ENCODE peak calls at places on chromosomes 3 and 15, in ten cellular contexts. One of them, this sample, is unnamed.

GRCh38 chr3:79846148-79846933 is 78.5 kb upstream of the ROBO1 start:
- DNase-seq in MM.1S: no peak
- DNase-seq in WTC11: peak; percentile 40
- DNase-seq in RWPE1: no peak
- DNase-seq in GM20000: peak; percentile 5
- DNase-seq in fibroblast of mammary gland: no peak
- DNase-seq in IMR-90: no peak
- DNase-seq in thyroid gland: no peak
- DNase-seq in mucosa of descending colon: no peak
- DNase-seq in progenitor cell of endocrine pancreas: no peak
- DNase-seq in this sample: no peak

GRCh38 chr15:69862540-69862939 is 235.2 kb downstream of the TLE3 start:
- DNase-seq in thyroid gland: no peak
- DNase-seq in RWPE1: no peak
- DNase-seq in MM.1S: no peak
- DNase-seq in mucosa of descending colon: no peak
- DNase-seq in fibroblast of mammary gland: no peak
- DNase-seq in WTC11: no peak
- DNase-seq in IMR-90: peak; percentile 84
- DNase-seq in GM20000: no peak
- DNase-seq in progenitor cell of endocrine pancreas: no peak
- DNase-seq in this sample: no peak

GRCh38 chr3:181176610-181177009 is 187.1 kb upstream of the DNAJC19 start:
- DNase-seq in GM20000: no peak
- DNase-seq in mucosa of descending colon: peak; percentile 44
- DNase-seq in RWPE1: peak; percentile 26
- DNase-seq in fibroblast of mammary gland: peak; percentile 56
- DNase-seq in IMR-90: peak; percentile 0
- DNase-seq in WTC11: peak; percentile 21
- DNase-seq in MM.1S: peak; percentile 58
- DNase-seq in thyroid gland: peak; percentile 73
- DNase-seq in progenitor cell of endocrine pancreas: no peak
- DNase-seq in this sample: peak; percentile 87

GRCh38 chr3:79074558-79074957 is 693.2 kb downstream of the ROBO1 start:
- DNase-seq in fibroblast of mammary gland: no peak
- DNase-seq in progenitor cell of endocrine pancreas: no peak
- DNase-seq in GM20000: no peak
- DNase-seq in IMR-90: no peak
- DNase-seq in thyroid gland: no peak
- DNase-seq in WTC11: no peak
- DNase-seq in mucosa of descending colon: no peak
- DNase-seq in RWPE1: no peak
- DNase-seq in MM.1S: no peak
- DNase-seq in this sample: no peak

GRCh38 chr3:194395201-194395600 is 3.9 kb downstream of the GP5 start:
- DNase-seq in WTC11: no peak
- DNase-seq in MM.1S: no peak
- DNase-seq in thyroid gland: no peak
- DNase-seq in GM20000: no peak
- DNase-seq in IMR-90: peak; percentile 48
- DNase-seq in progenitor cell of endocrine pancreas: no peak
- DNase-seq in mucosa of descending colon: no peak
- DNase-seq in fibroblast of mammary gland: peak; percentile 20
- DNase-seq in RWPE1: no peak
- DNase-seq in this sample: no peak

GRCh38 chr3:13621381-13622221 is 72.7 kb downstream of the FBLN2 start:
- DNase-seq in MM.1S: no peak
- DNase-seq in thyroid gland: no peak
- DNase-seq in RWPE1: no peak
- DNase-seq in mucosa of descending colon: no peak
- DNase-seq in GM20000: no peak
- DNase-seq in WTC11: no peak
- DNase-seq in progenitor cell of endocrine pancreas: no peak
- DNase-seq in fibroblast of mammary gland: no peak
- DNase-seq in IMR-90: no peak
- DNase-seq in this sample: no peak

GRCh38 chr3:43243590-43244587 is 42.5 kb upstream of the SNRK start:
- DNase-seq in WTC11: no peak
- DNase-seq in mucosa of descending colon: no peak
- DNase-seq in RWPE1: no peak
- DNase-seq in IMR-90: no peak
- DNase-seq in MM.1S: no peak
- DNase-seq in GM20000: no peak
- DNase-seq in progenitor cell of endocrine pancreas: no peak
- DNase-seq in thyroid gland: no peak
- DNase-seq in fibroblast of mammary gland: peak; percentile 54
- DNase-seq in this sample: no peak

GRCh38 chr15:68204776-68205557 is at the start of gene CALML4:
- DNase-seq in thyroid gland: peak; percentile 77
- DNase-seq in WTC11: no peak
- DNase-seq in GM20000: no peak
- DNase-seq in fibroblast of mammary gland: peak; percentile 35
- DNase-seq in mucosa of descending colon: peak; percentile 93
- DNase-seq in RWPE1: peak; percentile 58
- DNase-seq in progenitor cell of endocrine pancreas: no peak
- DNase-seq in MM.1S: no peak
- DNase-seq in IMR-90: no peak
- DNase-seq in this sample: peak; percentile 84

DNA sequence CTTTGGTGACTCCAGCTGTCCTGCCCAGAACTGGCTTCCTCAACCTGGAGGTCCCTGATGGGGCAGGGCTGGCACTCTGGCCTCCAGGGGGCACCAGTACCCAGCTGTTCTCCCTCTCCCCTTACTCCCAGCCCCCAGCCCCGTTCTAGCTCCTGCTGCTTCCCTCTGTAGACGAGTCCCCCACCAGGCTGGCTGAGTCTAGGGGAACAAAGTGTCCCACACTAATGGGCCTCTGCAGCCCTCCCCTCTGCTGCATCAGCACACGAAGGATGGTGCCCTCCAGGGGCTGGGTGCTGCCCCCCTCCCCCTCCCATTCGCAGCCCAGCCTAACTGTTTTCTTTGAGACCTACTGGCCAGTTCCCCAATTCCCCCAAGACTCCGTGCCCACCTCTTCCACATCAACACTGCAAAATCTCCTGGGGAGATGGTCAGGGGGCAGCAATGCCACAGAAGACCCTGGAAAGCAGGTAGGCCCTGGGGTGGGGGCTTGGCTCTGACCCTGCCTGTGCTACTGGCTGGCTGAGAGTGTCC is 4.2 kb downstream of the RHCG start:
- DNase-seq in mucosa of descending colon: no peak
- DNase-seq in progenitor cell of endocrine pancreas: peak; percentile 33
- DNase-seq in MM.1S: no peak
- DNase-seq in fibroblast of mammary gland: no peak
- DNase-seq in WTC11: peak; percentile 82
- DNase-seq in RWPE1: peak; percentile 27
- DNase-seq in IMR-90: no peak
- DNase-seq in thyroid gland: no peak
- DNase-seq in GM20000: no peak
- DNase-seq in this sample: no peak
- TF ChIP-seq CTCF in mucosa of descending colon: no peak
- TF ChIP-seq CTCF in progenitor cell of endocrine pancreas: peak; percentile 61
- TF ChIP-seq CTCF in MM.1S: peak; percentile 42
- TF ChIP-seq CTCF in fibroblast of mammary gland: peak; percentile 34
- TF ChIP-seq CTCF in WTC11: peak; percentile 48
- TF ChIP-seq CTCF in RWPE1: peak; percentile 41
- TF ChIP-seq CTCF in IMR-90: peak; percentile 23
- TF ChIP-seq CTCF in thyroid gland: no peak
- TF ChIP-seq CTCF in GM20000: peak; percentile 37
- TF ChIP-seq CTCF in this sample: no peak

GRCh38 chr3:124786491-124787241 is 56.4 kb downstream of the UMPS start:
- DNase-seq in GM20000: no peak
- DNase-seq in RWPE1: peak; percentile 24
- DNase-seq in thyroid gland: no peak
- DNase-seq in WTC11: no peak
- DNase-seq in fibroblast of mammary gland: peak; percentile 69
- DNase-seq in IMR-90: peak; percentile 60
- DNase-seq in MM.1S: no peak
- DNase-seq in progenitor cell of endocrine pancreas: no peak
- DNase-seq in mucosa of descending colon: no peak
- DNase-seq in this sample: no peak
- TF ChIP-seq CTCF in GM20000: no peak
- TF ChIP-seq CTCF in RWPE1: peak; percentile 27
- TF ChIP-seq CTCF in thyroid gland: peak; percentile 36
- TF ChIP-seq CTCF in WTC11: no peak
- TF ChIP-seq CTCF in fibroblast of mammary gland: peak; percentile 52
- TF ChIP-seq CTCF in IMR-90: peak; percentile 57
- TF ChIP-seq CTCF in MM.1S: peak; percentile 34
- TF ChIP-seq CTCF in progenitor cell of endocrine pancreas: peak; percentile 28
- TF ChIP-seq CTCF in mucosa of descending colon: no peak
- TF ChIP-seq CTCF in this sample: peak; percentile 68

GRCh38 chr3:192917508-192918274 is at the start of gene MB21D2:
- DNase-seq in MM.1S: peak; percentile 85
- DNase-seq in mucosa of descending colon: peak; percentile 82
- DNase-seq in GM20000: peak; percentile 86
- DNase-seq in IMR-90: peak; percentile 80
- DNase-seq in thyroid gland: peak; percentile 71
- DNase-seq in progenitor cell of endocrine pancreas: peak; percentile 65
- DNase-seq in WTC11: peak; percentile 58
- DNase-seq in RWPE1: peak; percentile 77
- DNase-seq in fibroblast of mammary gland: peak; percentile 70
- DNase-seq in this sample: peak; percentile 80

GRCh38 chr3:192917258-192917507 is 473 bp downstream of the MB21D2 start:
- DNase-seq in mucosa of descending colon: peak; percentile 51
- DNase-seq in progenitor cell of endocrine pancreas: no peak
- DNase-seq in MM.1S: peak; percentile 84
- DNase-seq in fibroblast of mammary gland: no peak
- DNase-seq in thyroid gland: no peak
- DNase-seq in WTC11: no peak
- DNase-seq in RWPE1: peak; percentile 42
- DNase-seq in GM20000: peak; percentile 55
- DNase-seq in IMR-90: no peak
- DNase-seq in this sample: no peak

GRCh38 chr3:192919895-192920294 is 2.2 kb upstream of the MB21D2 start:
- DNase-seq in RWPE1: no peak
- DNase-seq in progenitor cell of endocrine pancreas: no peak
- DNase-seq in IMR-90: no peak
- DNase-seq in mucosa of descending colon: no peak
- DNase-seq in fibroblast of mammary gland: no peak
- DNase-seq in MM.1S: no peak
- DNase-seq in thyroid gland: no peak
- DNase-seq in WTC11: no peak
- DNase-seq in GM20000: no peak
- DNase-seq in this sample: no peak

GRCh38 chr3:192916455-192917257 is 1.0 kb downstream of the MB21D2 start:
- DNase-seq in mucosa of descending colon: peak; percentile 71
- DNase-seq in progenitor cell of endocrine pancreas: peak; percentile 50
- DNase-seq in thyroid gland: peak; percentile 87
- DNase-seq in WTC11: peak; percentile 68
- DNase-seq in IMR-90: peak; percentile 73
- DNase-seq in MM.1S: no peak
- DNase-seq in GM20000: no peak
- DNase-seq in RWPE1: peak; percentile 41
- DNase-seq in fibroblast of mammary gland: peak; percentile 70
- DNase-seq in this sample: peak; percentile 74

DNA sequence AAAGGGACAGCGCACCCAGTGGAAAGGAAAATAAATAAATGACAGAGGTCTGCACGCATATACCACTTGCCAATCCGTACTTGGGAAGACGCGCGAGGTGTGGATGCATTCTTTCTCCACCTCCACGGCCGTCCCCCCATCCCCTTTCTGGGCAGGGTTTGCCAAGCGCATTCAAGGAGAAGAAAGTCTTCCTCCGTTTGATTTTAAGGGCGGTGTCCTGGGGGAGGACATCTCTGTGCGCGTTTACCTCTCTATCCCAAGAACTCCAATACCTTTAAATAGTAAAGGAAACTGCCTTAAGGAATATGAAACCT is 576 bp upstream of the MB21D2 start:
- DNase-seq in WTC11: no peak
- DNase-seq in MM.1S: no peak
- DNase-seq in progenitor cell of endocrine pancreas: no peak
- DNase-seq in IMR-90: no peak
- DNase-seq in mucosa of descending colon: no peak
- DNase-seq in RWPE1: no peak
- DNase-seq in thyroid gland: no peak
- DNase-seq in fibroblast of mammary gland: no peak
- DNase-seq in GM20000: no peak
- DNase-seq in this sample: no peak
- TF ChIP-seq CTCF in WTC11: no peak
- TF ChIP-seq CTCF in MM.1S: peak; percentile 26
- TF ChIP-seq CTCF in progenitor cell of endocrine pancreas: peak; percentile 14
- TF ChIP-seq CTCF in IMR-90: no peak
- TF ChIP-seq CTCF in mucosa of descending colon: no peak
- TF ChIP-seq CTCF in RWPE1: no peak
- TF ChIP-seq CTCF in thyroid gland: no peak
- TF ChIP-seq CTCF in fibroblast of mammary gland: no peak
- TF ChIP-seq CTCF in GM20000: no peak
- TF ChIP-seq CTCF in this sample: peak; percentile 11

GRCh38 chr3:148953094-148953493 is 38.2 kb upstream of the GYG1 start:
- DNase-seq in fibroblast of mammary gland: no peak
- DNase-seq in GM20000: no peak
- DNase-seq in MM.1S: no peak
- DNase-seq in progenitor cell of endocrine pancreas: no peak
- DNase-seq in IMR-90: no peak
- DNase-seq in WTC11: no peak
- DNase-seq in RWPE1: no peak
- DNase-seq in thyroid gland: no peak
- DNase-seq in mucosa of descending colon: no peak
- DNase-seq in this sample: no peak

GRCh38 chr3:148954981-148955380 is 36.4 kb upstream of the GYG1 start:
- DNase-seq in GM20000: no peak
- DNase-seq in WTC11: no peak
- DNase-seq in MM.1S: no peak
- DNase-seq in IMR-90: no peak
- DNase-seq in RWPE1: no peak
- DNase-seq in mucosa of descending colon: no peak
- DNase-seq in progenitor cell of endocrine pancreas: no peak
- DNase-seq in thyroid gland: no peak
- DNase-seq in fibroblast of mammary gland: no peak
- DNase-seq in this sample: no peak

GRCh38 chr3:148957586-148957985 is 33.8 kb upstream of the GYG1 start:
- DNase-seq in WTC11: peak; percentile 56
- DNase-seq in GM20000: peak; percentile 11
- DNase-seq in RWPE1: no peak
- DNase-seq in IMR-90: no peak
- DNase-seq in MM.1S: peak; percentile 32
- DNase-seq in fibroblast of mammary gland: no peak
- DNase-seq in progenitor cell of endocrine pancreas: no peak
- DNase-seq in mucosa of descending colon: no peak
- DNase-seq in thyroid gland: no peak
- DNase-seq in this sample: no peak

GRCh38 chr3:148958681-148959080 is 32.7 kb upstream of the GYG1 start:
- DNase-seq in RWPE1: no peak
- DNase-seq in progenitor cell of endocrine pancreas: no peak
- DNase-seq in fibroblast of mammary gland: no peak
- DNase-seq in thyroid gland: no peak
- DNase-seq in MM.1S: no peak
- DNase-seq in GM20000: no peak
- DNase-seq in IMR-90: no peak
- DNase-seq in mucosa of descending colon: no peak
- DNase-seq in WTC11: no peak
- DNase-seq in this sample: no peak

DNA sequence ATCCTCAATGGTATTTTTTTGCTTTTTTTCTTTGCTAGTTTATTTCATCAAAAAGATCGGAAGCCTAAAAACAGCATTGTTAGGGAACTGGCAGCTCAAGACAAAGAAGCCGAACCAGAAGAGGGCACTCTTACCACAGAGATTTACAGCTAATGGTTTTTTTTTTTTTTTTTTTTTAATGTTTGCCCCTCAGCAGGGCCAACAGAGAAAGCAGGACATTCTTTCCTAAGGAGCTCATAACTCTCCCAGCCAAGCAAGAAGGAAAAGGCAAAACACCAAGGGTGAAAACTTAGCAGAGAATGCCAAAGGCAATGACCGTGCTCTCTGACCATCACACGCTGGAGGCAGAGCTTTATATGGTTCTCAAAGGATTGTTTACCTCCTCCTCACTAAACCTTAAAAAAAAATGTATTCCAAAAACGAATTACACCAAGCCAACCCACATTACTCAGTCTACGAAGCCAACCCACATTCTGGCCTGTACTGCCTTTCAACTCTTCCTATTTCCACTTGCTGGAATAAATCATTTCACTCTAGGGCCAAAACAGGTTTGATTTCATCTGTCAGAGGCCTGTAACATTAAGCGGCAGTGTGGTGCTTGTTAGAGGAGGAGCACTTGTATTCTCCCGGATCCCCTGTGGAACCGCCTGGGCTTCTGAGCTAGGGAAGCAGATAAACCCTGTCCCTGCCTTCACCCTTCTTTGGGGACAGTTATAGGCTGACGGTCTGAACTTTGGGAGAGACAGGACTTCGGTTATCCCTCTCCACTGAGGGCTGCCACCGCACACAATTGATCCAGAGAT is 35.6 kb upstream of the GYG1 start:
- DNase-seq in RWPE1: peak; percentile 17
- DNase-seq in IMR-90: peak; percentile 95
- DNase-seq in WTC11: no peak
- DNase-seq in mucosa of descending colon: no peak
- DNase-seq in MM.1S: peak; percentile 52
- DNase-seq in GM20000: peak; percentile 27
- DNase-seq in fibroblast of mammary gland: peak; percentile 93
- DNase-seq in progenitor cell of endocrine pancreas: no peak
- DNase-seq in thyroid gland: peak; percentile 51
- DNase-seq in this sample: peak; percentile 66
- TF ChIP-seq CTCF in RWPE1: peak; percentile 65
- TF ChIP-seq CTCF in IMR-90: peak; percentile 86
- TF ChIP-seq CTCF in WTC11: no peak
- TF ChIP-seq CTCF in mucosa of descending colon: no peak
- TF ChIP-seq CTCF in MM.1S: peak; percentile 64
- TF ChIP-seq CTCF in GM20000: peak; percentile 24
- TF ChIP-seq CTCF in fibroblast of mammary gland: peak; percentile 77
- TF ChIP-seq CTCF in progenitor cell of endocrine pancreas: peak; percentile 60
- TF ChIP-seq CTCF in thyroid gland: peak; percentile 61
- TF ChIP-seq CTCF in this sample: peak; percentile 66